ENCODE peak calls at places on chromosomes 2 and 18, in six cellular contexts. One of them, this sample, is unnamed.

GRCh38 chr2:208182835-208183234 is 7.0 kb downstream of the C2orf80 start:
- DNase-seq in mucosa of descending colon: no peak
- DNase-seq in fibroblast of lung: no peak
- DNase-seq in T-cell: no peak
- DNase-seq in activated effector memory CD4-positive, alpha-beta T cell treated with Interleukin-2 at 50 U/mL for 16 hours: no peak
- DNase-seq in occipital lobe: no peak
- DNase-seq in this sample: no peak

GRCh38 chr2:163919717-163920116 is 183.9 kb upstream of the FIGN start:
- DNase-seq in fibroblast of lung: no peak
- DNase-seq in T-cell: no peak
- DNase-seq in occipital lobe: no peak
- DNase-seq in activated effector memory CD4-positive, alpha-beta T cell treated with Interleukin-2 at 50 U/mL for 16 hours: no peak
- DNase-seq in mucosa of descending colon: no peak
- DNase-seq in this sample: no peak

GRCh38 chr2:42304059-42304713 is 56.8 kb downstream of the COX7A2L start:
- DNase-seq in fibroblast of lung: no peak
- DNase-seq in mucosa of descending colon: no peak
- DNase-seq in occipital lobe: no peak
- DNase-seq in activated effector memory CD4-positive, alpha-beta T cell treated with Interleukin-2 at 50 U/mL for 16 hours: no peak
- DNase-seq in T-cell: no peak
- DNase-seq in this sample: no peak

GRCh38 chr2:234406085-234406484 is 90.8 kb downstream of the ARL4C start:
- DNase-seq in T-cell: no peak
- DNase-seq in occipital lobe: no peak
- DNase-seq in activated effector memory CD4-positive, alpha-beta T cell treated with Interleukin-2 at 50 U/mL for 16 hours: no peak
- DNase-seq in fibroblast of lung: no peak
- DNase-seq in mucosa of descending colon: no peak
- DNase-seq in this sample: no peak

GRCh38 chr18:48983793-48984437 is 33.1 kb upstream of the SMAD7 start:
- DNase-seq in mucosa of descending colon: no peak
- DNase-seq in T-cell: no peak
- DNase-seq in activated effector memory CD4-positive, alpha-beta T cell treated with Interleukin-2 at 50 U/mL for 16 hours: no peak
- DNase-seq in fibroblast of lung: no peak
- DNase-seq in occipital lobe: no peak
- DNase-seq in this sample: peak

GRCh38 chr2:10584843-10585475 is 104.8 kb downstream of the NOL10 start:
- DNase-seq in occipital lobe: no peak
- DNase-seq in T-cell: no peak
- DNase-seq in activated effector memory CD4-positive, alpha-beta T cell treated with Interleukin-2 at 50 U/mL for 16 hours: no peak
- DNase-seq in fibroblast of lung: peak
- DNase-seq in mucosa of descending colon: no peak
- DNase-seq in this sample: no peak

GRCh38 chr2:106956879-106957278 is 70.9 kb upstream of the ST6GAL2 start:
- DNase-seq in mucosa of descending colon: no peak
- DNase-seq in fibroblast of lung: peak
- DNase-seq in T-cell: no peak
- DNase-seq in activated effector memory CD4-positive, alpha-beta T cell treated with Interleukin-2 at 50 U/mL for 16 hours: no peak
- DNase-seq in occipital lobe: no peak
- DNase-seq in this sample: no peak

GRCh38 chr2:12923907-12924610 is 207.3 kb downstream of the TRIB2 start:
- DNase-seq in activated effector memory CD4-positive, alpha-beta T cell treated with Interleukin-2 at 50 U/mL for 16 hours: no peak
- DNase-seq in occipital lobe: no peak
- DNase-seq in mucosa of descending colon: no peak
- DNase-seq in T-cell: no peak
- DNase-seq in fibroblast of lung: peak
- DNase-seq in this sample: no peak

GRCh38 chr2:146624429-146624828 is 1220.4 kb upstream of the ACVR2A start:
- DNase-seq in mucosa of descending colon: no peak
- DNase-seq in occipital lobe: no peak
- DNase-seq in T-cell: no peak
- DNase-seq in activated effector memory CD4-positive, alpha-beta T cell treated with Interleukin-2 at 50 U/mL for 16 hours: no peak
- DNase-seq in fibroblast of lung: no peak
- DNase-seq in this sample: no peak

GRCh38 chr2:26629751-26630150 is 11.4 kb downstream of the CIB4 start:
- DNase-seq in occipital lobe: no peak
- DNase-seq in activated effector memory CD4-positive, alpha-beta T cell treated with Interleukin-2 at 50 U/mL for 16 hours: no peak
- DNase-seq in fibroblast of lung: no peak
- DNase-seq in T-cell: no peak
- DNase-seq in mucosa of descending colon: no peak
- DNase-seq in this sample: no peak

This sample was measured in head of caudate nucleus.